ENCODE peak calls at places on chromosomes 7 and 10, in nine cellular contexts. One of them, this sample, is unnamed.

GRCh38 chr7:24052572-24053223 is 231.3 kb upstream of the NPY start:
- DNase-seq in iPS DF 6.9: no peak
- DNase-seq in esophagus muscularis mucosa: no peak
- DNase-seq in RWPE2: no peak
- DNase-seq in cardiac muscle cell: peak
- DNase-seq in A549: no peak
- DNase-seq in substantia nigra: no peak
- DNase-seq in A673: peak
- DNase-seq in left ventricle myocardium inferior: no peak
- DNase-seq in this sample: peak

GRCh38 chr10:74150151-74151056 is at the start of gene AP3M1:
- DNase-seq in A549: peak
- DNase-seq in substantia nigra: peak
- DNase-seq in esophagus muscularis mucosa: peak
- DNase-seq in left ventricle myocardium inferior: peak
- DNase-seq in A673: no peak
- DNase-seq in RWPE2: peak
- DNase-seq in cardiac muscle cell: no peak
- DNase-seq in iPS DF 6.9: peak
- DNase-seq in this sample: no peak

GRCh38 chr7:20083781-20084180 is 133.4 kb downstream of the MACC1 start:
- DNase-seq in substantia nigra: no peak
- DNase-seq in esophagus muscularis mucosa: no peak
- DNase-seq in A673: no peak
- DNase-seq in iPS DF 6.9: no peak
- DNase-seq in cardiac muscle cell: peak
- DNase-seq in RWPE2: no peak
- DNase-seq in A549: peak
- DNase-seq in left ventricle myocardium inferior: no peak
- DNase-seq in this sample: no peak

GRCh38 chr10:122186822-122187810 is 84.0 kb upstream of the BTBD16 start:
- DNase-seq in substantia nigra: no peak
- DNase-seq in esophagus muscularis mucosa: no peak
- DNase-seq in cardiac muscle cell: no peak
- DNase-seq in left ventricle myocardium inferior: no peak
- DNase-seq in iPS DF 6.9: no peak
- DNase-seq in RWPE2: no peak
- DNase-seq in A673: peak
- DNase-seq in A549: no peak
- DNase-seq in this sample: no peak

GRCh38 chr10:46289209-46289810 is 2.5 kb downstream of the ANTXRL start:
- DNase-seq in esophagus muscularis mucosa: no peak
- DNase-seq in substantia nigra: no peak
- DNase-seq in iPS DF 6.9: no peak
- DNase-seq in A673: no peak
- DNase-seq in A549: no peak
- DNase-seq in left ventricle myocardium inferior: no peak
- DNase-seq in cardiac muscle cell: peak
- DNase-seq in RWPE2: no peak
- DNase-seq in this sample: no peak

GRCh38 chr7:41046778-41047177 is 656.1 kb downstream of the INHBA start:
- DNase-seq in substantia nigra: no peak
- DNase-seq in A673: no peak
- DNase-seq in esophagus muscularis mucosa: no peak
- DNase-seq in A549: no peak
- DNase-seq in RWPE2: no peak
- DNase-seq in cardiac muscle cell: no peak
- DNase-seq in iPS DF 6.9: no peak
- DNase-seq in left ventricle myocardium inferior: no peak
- DNase-seq in this sample: no peak

GRCh38 chr10:98425511-98426352 is 10.8 kb upstream of the PYROXD2 start:
- DNase-seq in A673: peak
- DNase-seq in esophagus muscularis mucosa: no peak
- DNase-seq in RWPE2: no peak
- DNase-seq in iPS DF 6.9: no peak
- DNase-seq in substantia nigra: no peak
- DNase-seq in cardiac muscle cell: peak
- DNase-seq in A549: peak
- DNase-seq in left ventricle myocardium inferior: peak
- DNase-seq in this sample: no peak

GRCh38 chr10:79380125-79380917 is 33.1 kb downstream of the PPIF start:
- DNase-seq in A673: no peak
- DNase-seq in substantia nigra: no peak
- DNase-seq in A549: no peak
- DNase-seq in esophagus muscularis mucosa: peak
- DNase-seq in RWPE2: peak
- DNase-seq in cardiac muscle cell: peak
- DNase-seq in iPS DF 6.9: no peak
- DNase-seq in left ventricle myocardium inferior: no peak
- DNase-seq in this sample: no peak

GRCh38 chr10:75414527-75414926 is 13.0 kb upstream of the ZNF503 start:
- DNase-seq in esophagus muscularis mucosa: no peak
- DNase-seq in substantia nigra: no peak
- DNase-seq in iPS DF 6.9: no peak
- DNase-seq in A673: no peak
- DNase-seq in left ventricle myocardium inferior: no peak
- DNase-seq in A549: no peak
- DNase-seq in RWPE2: no peak
- DNase-seq in cardiac muscle cell: no peak
- DNase-seq in this sample: no peak

GRCh38 chr7:107622429-107622828 is 38.2 kb upstream of the SLC26A4 start:
- DNase-seq in RWPE2: no peak
- DNase-seq in iPS DF 6.9: no peak
- DNase-seq in cardiac muscle cell: peak
- DNase-seq in A549: no peak
- DNase-seq in esophagus muscularis mucosa: no peak
- DNase-seq in A673: peak
- DNase-seq in left ventricle myocardium inferior: no peak
- DNase-seq in substantia nigra: no peak
- DNase-seq in this sample: peak

GRCh38 chr7:151211155-151211772 is 976 bp upstream of the H2BK1 start:
- DNase-seq in left ventricle myocardium inferior: no peak
- DNase-seq in iPS DF 6.9: no peak
- DNase-seq in A549: no peak
- DNase-seq in A673: no peak
- DNase-seq in RWPE2: no peak
- DNase-seq in substantia nigra: no peak
- DNase-seq in esophagus muscularis mucosa: no peak
- DNase-seq in cardiac muscle cell: no peak
- DNase-seq in this sample: no peak

GRCh38 chr10:34999532-34999931 is 90.6 kb downstream of the CUL2 start:
- DNase-seq in cardiac muscle cell: no peak
- DNase-seq in iPS DF 6.9: no peak
- DNase-seq in substantia nigra: no peak
- DNase-seq in esophagus muscularis mucosa: no peak
- DNase-seq in RWPE2: no peak
- DNase-seq in A549: no peak
- DNase-seq in A673: no peak
- DNase-seq in left ventricle myocardium inferior: no peak
- DNase-seq in this sample: no peak

GRCh38 chr10:43653746-43654145 is 5.1 kb upstream of the ZNF32 start:
- DNase-seq in iPS DF 6.9: no peak
- DNase-seq in cardiac muscle cell: no peak
- DNase-seq in A549: no peak
- DNase-seq in esophagus muscularis mucosa: no peak
- DNase-seq in substantia nigra: no peak
- DNase-seq in RWPE2: no peak
- DNase-seq in left ventricle myocardium inferior: no peak
- DNase-seq in A673: peak
- DNase-seq in this sample: no peak

GRCh38 chr7:138555684-138556083 is 95.6 kb downstream of the TRIM24 start:
- DNase-seq in cardiac muscle cell: no peak
- DNase-seq in esophagus muscularis mucosa: no peak
- DNase-seq in substantia nigra: no peak
- DNase-seq in RWPE2: no peak
- DNase-seq in A673: no peak
- DNase-seq in left ventricle myocardium inferior: no peak
- DNase-seq in iPS DF 6.9: no peak
- DNase-seq in A549: no peak
- DNase-seq in this sample: no peak

GRCh38 chr7:4111166-4111565 is 570.9 kb upstream of the FOXK1 start:
- DNase-seq in iPS DF 6.9: no peak
- DNase-seq in left ventricle myocardium inferior: no peak
- DNase-seq in A549: no peak
- DNase-seq in cardiac muscle cell: no peak
- DNase-seq in A673: no peak
- DNase-seq in esophagus muscularis mucosa: no peak
- DNase-seq in substantia nigra: no peak
- DNase-seq in RWPE2: no peak
- DNase-seq in this sample: no peak

GRCh38 chr7:4113271-4113670 is 568.8 kb upstream of the FOXK1 start:
- DNase-seq in RWPE2: no peak
- DNase-seq in cardiac muscle cell: no peak
- DNase-seq in iPS DF 6.9: no peak
- DNase-seq in A673: no peak
- DNase-seq in substantia nigra: no peak
- DNase-seq in A549: no peak
- DNase-seq in left ventricle myocardium inferior: no peak
- DNase-seq in esophagus muscularis mucosa: no peak
- DNase-seq in this sample: no peak

GRCh38 chr7:4108951-4109350 is 573.1 kb upstream of the FOXK1 start:
- DNase-seq in RWPE2: no peak
- DNase-seq in substantia nigra: no peak
- DNase-seq in cardiac muscle cell: no peak
- DNase-seq in iPS DF 6.9: no peak
- DNase-seq in left ventricle myocardium inferior: no peak
- DNase-seq in esophagus muscularis mucosa: no peak
- DNase-seq in A673: no peak
- DNase-seq in A549: no peak
- DNase-seq in this sample: no peak

GRCh38 chr7:4110438-4110837 is 571.7 kb upstream of the FOXK1 start:
- DNase-seq in esophagus muscularis mucosa: no peak
- DNase-seq in left ventricle myocardium inferior: no peak
- DNase-seq in cardiac muscle cell: no peak
- DNase-seq in substantia nigra: no peak
- DNase-seq in A673: no peak
- DNase-seq in RWPE2: no peak
- DNase-seq in A549: no peak
- DNase-seq in iPS DF 6.9: no peak
- DNase-seq in this sample: no peak

GRCh38 chr7:4109481-4110110 is 572.5 kb upstream of the FOXK1 start:
- DNase-seq in A673: no peak
- DNase-seq in RWPE2: no peak
- DNase-seq in left ventricle myocardium inferior: no peak
- DNase-seq in cardiac muscle cell: no peak
- DNase-seq in esophagus muscularis mucosa: no peak
- DNase-seq in A549: no peak
- DNase-seq in iPS DF 6.9: no peak
- DNase-seq in substantia nigra: no peak
- DNase-seq in this sample: no peak
- H3K27ac ChIP-seq in A673: no peak
- H3K27ac ChIP-seq in RWPE2: no peak
- H3K27ac ChIP-seq in left ventricle myocardium inferior: no peak
- H3K27ac ChIP-seq in cardiac muscle cell: no peak
- H3K27ac ChIP-seq in esophagus muscularis mucosa: no peak
- H3K27ac ChIP-seq in A549: no peak
- H3K27ac ChIP-seq in iPS DF 6.9: no peak
- H3K27ac ChIP-seq in substantia nigra: no peak
- H3K27ac ChIP-seq in this sample: no peak

GRCh38 chr7:142812437-142813215 is 41.9 kb downstream of the PRSS2 start:
- DNase-seq in A673: no peak
- DNase-seq in A549: no peak
- DNase-seq in esophagus muscularis mucosa: no peak
- DNase-seq in RWPE2: no peak
- DNase-seq in cardiac muscle cell: no peak
- DNase-seq in substantia nigra: no peak
- DNase-seq in iPS DF 6.9: no peak
- DNase-seq in left ventricle myocardium inferior: no peak
- DNase-seq in this sample: no peak
- H3K27ac ChIP-seq in A673: no peak
- H3K27ac ChIP-seq in A549: no peak
- H3K27ac ChIP-seq in esophagus muscularis mucosa: no peak
- H3K27ac ChIP-seq in RWPE2: no peak
- H3K27ac ChIP-seq in cardiac muscle cell: no peak
- H3K27ac ChIP-seq in substantia nigra: no peak
- H3K27ac ChIP-seq in iPS DF 6.9: no peak
- H3K27ac ChIP-seq in left ventricle myocardium inferior: no peak
- H3K27ac ChIP-seq in this sample: no peak

GRCh38 chr7:146960747-146961416 is 844.3 kb downstream of the CNTNAP2 start:
- DNase-seq in A549: no peak
- DNase-seq in cardiac muscle cell: no peak
- DNase-seq in RWPE2: no peak
- DNase-seq in iPS DF 6.9: peak
- DNase-seq in left ventricle myocardium inferior: no peak
- DNase-seq in A673: peak
- DNase-seq in substantia nigra: no peak
- DNase-seq in esophagus muscularis mucosa: no peak
- DNase-seq in this sample: no peak
- H3K27ac ChIP-seq in A549: no peak
- H3K27ac ChIP-seq in cardiac muscle cell: no peak
- H3K27ac ChIP-seq in RWPE2: no peak
- H3K27ac ChIP-seq in iPS DF 6.9: no peak
- H3K27ac ChIP-seq in left ventricle myocardium inferior: no peak
- H3K27ac ChIP-seq in A673: no peak
- H3K27ac ChIP-seq in substantia nigra: no peak
- H3K27ac ChIP-seq in esophagus muscularis mucosa: no peak
- H3K27ac ChIP-seq in this sample: no peak

DNA sequence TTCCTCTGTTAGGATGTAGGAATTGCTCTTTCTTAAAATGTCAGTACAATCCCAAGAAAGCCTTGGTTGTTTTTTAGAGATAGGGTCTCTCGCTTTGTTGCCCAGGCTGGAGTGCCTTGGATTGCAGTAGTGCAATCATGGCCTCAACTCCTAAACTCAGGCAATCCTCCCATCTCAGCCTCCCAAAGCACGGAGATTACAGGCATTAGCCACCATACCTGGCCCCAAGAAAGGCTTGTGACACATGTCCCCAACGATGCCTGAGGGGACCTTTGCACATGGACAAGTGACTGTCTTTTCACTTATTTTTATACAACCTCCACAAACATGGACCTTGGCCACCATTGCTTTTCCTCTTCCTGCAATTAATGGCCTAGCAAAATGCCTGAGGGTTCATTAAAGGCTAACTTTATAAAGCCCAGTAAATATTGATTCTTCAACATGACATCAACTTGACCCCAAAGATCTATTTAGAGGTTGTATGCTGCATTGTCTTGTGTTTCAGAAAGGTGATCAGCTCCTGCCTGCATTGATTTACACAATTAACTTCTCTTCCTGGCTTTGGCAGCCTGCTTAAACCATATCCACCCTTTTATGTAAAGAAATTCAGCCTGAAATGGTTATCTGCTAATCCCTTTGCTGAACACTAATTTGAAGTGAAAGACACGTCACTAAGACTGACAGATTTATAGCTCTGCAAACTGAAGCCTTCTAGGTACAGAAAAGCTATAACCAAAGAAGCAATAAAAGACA is 10.1 kb upstream of the SPOCK2 start:
- DNase-seq in A673: peak
- DNase-seq in iPS DF 6.9: no peak
- DNase-seq in esophagus muscularis mucosa: peak
- DNase-seq in cardiac muscle cell: no peak
- DNase-seq in left ventricle myocardium inferior: no peak
- DNase-seq in substantia nigra: no peak
- DNase-seq in RWPE2: no peak
- DNase-seq in A549: no peak
- DNase-seq in this sample: no peak
- H3K27ac ChIP-seq in A673: peak
- H3K27ac ChIP-seq in iPS DF 6.9: no peak
- H3K27ac ChIP-seq in esophagus muscularis mucosa: no peak
- H3K27ac ChIP-seq in cardiac muscle cell: peak
- H3K27ac ChIP-seq in left ventricle myocardium inferior: peak
- H3K27ac ChIP-seq in substantia nigra: no peak
- H3K27ac ChIP-seq in RWPE2: peak
- H3K27ac ChIP-seq in A549: peak
- H3K27ac ChIP-seq in this sample: no peak